ENCODE peak calls at places on chromosomes 5 and 9, in four cellular contexts. P is hepatocyte, O is dorsolateral prefrontal cortex, L is breast epithelium. A is an unnamed sample.

GRCh38 chr9:123637596-123637939 is 281.6 kb downstream of the CRB2 start:
- DNase-seq in P (no peak), O (no peak), L (no peak), A (no peak)

GRCh38 chr5:123097871-123098735 is 9.1 kb downstream of the PRDM6 start:
- DNase-seq in P (no peak), O (no peak), L (no peak), A (peak)

GRCh38 chr5:673837-674629 is 19.1 kb downstream of the TPPP start:
- DNase-seq in P (no peak), O (peak), L (no peak), A (no peak)

GRCh38 chr9:110140276-110140675 is 67.7 kb downstream of the C9orf152 start:
- DNase-seq in P (no peak), O (no peak), L (no peak), A (no peak)

GRCh38 chr9:120531683-120532300 is 48.2 kb downstream of the CDK5RAP2 start:
- DNase-seq in P (peak), O (no peak), L (no peak), A (peak)

GRCh38 chr5:33981408-33982171 is 2.9 kb downstream of the SLC45A2 start:
- DNase-seq in P (no peak), O (no peak), L (no peak), A (no peak)

GRCh38 chr9:21017092-21017491 is 14.3 kb downstream of the HACD4 start:
- DNase-seq in P (no peak), O (no peak), L (no peak), A (no peak)

GRCh38 chr5:10635257-10635860 is 71.5 kb downstream of the ANKRD33B start:
- DNase-seq in P (no peak), O (no peak), L (no peak), A (peak)

GRCh38 chr5:102796014-102796413 is 40.9 kb downstream of the PAM start:
- DNase-seq in P (no peak), O (no peak), L (no peak), A (no peak)

GRCh38 chr5:60487885-60488425 is 212.0 kb downstream of the DEPDC1B start:
- DNase-seq in P (peak), O (no peak), L (no peak), A (no peak)

GRCh38 chr5:60489856-60490255 is 210.1 kb downstream of the DEPDC1B start:
- DNase-seq in P (no peak), O (no peak), L (no peak), A (no peak)

GRCh38 chr5:60489377-60489776 is 210.6 kb downstream of the DEPDC1B start:
- DNase-seq in P (no peak), O (no peak), L (no peak), A (no peak)

GRCh38 chr5:60487466-60487865 is 212.5 kb downstream of the DEPDC1B start:
- DNase-seq in P (peak), O (no peak), L (no peak), A (no peak)

DNA sequence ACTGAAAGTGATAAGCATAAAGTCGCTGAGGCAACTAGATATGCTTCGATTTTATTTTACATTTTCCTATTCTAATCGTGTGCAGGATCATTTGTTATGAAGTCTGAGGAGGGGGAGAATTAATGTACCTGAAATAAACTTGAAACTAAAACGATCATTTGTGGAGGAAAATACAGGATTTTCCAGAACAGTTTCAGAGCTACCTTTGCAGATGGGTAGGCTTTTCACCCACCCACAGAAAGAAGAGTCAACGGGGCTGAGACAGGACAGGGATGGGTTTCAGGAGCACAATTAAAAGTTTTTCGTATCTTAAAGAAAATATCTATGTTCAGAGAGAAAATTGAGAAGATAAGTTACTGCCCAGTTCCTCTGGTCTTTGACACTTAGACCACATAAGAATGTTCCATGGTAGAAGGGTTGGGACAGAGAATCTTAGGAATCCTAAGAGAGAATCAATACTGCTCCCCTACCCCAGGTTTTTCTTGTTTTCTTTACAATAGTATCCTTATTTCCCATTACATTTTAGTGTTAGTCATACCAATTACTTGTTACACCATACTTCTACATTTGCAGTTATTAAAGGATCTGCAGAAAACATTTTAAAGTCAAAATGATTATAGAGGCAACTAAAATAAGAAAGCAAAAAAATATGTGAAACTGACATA is 211.4 kb downstream of the DEPDC1B start:
- DNase-seq in P (no peak), O (no peak), L (no peak), A (no peak)
- H3K27ac ChIP-seq in P (peak), O (peak), L (peak), A (no peak)

GRCh38 chr9:101484046-101484445 is 48.5 kb upstream of the ALDOB start:
- DNase-seq in P (no peak), O (no peak), L (no peak), A (no peak)
- H3K27ac ChIP-seq in P (no peak), O (no peak), L (no peak), A (no peak)

GRCh38 chr5:142281012-142281374 is 43.8 kb downstream of the SPRY4 start:
- DNase-seq in P (no peak), O (no peak), L (no peak), A (no peak)

GRCh38 chr5:142283304-142283703 is 41.5 kb downstream of the SPRY4 start:
- DNase-seq in P (no peak), O (no peak), L (no peak), A (no peak)

GRCh38 chr5:142277796-142278195 is 47.0 kb downstream of the SPRY4 start:
- DNase-seq in P (no peak), O (no peak), L (no peak), A (no peak)

GRCh38 chr5:142281966-142282365 is 42.9 kb downstream of the SPRY4 start:
- DNase-seq in P (no peak), O (no peak), L (no peak), A (no peak)

GRCh38 chr5:142280066-142281011 is 44.5 kb downstream of the SPRY4 start:
- DNase-seq in P (peak), O (no peak), L (peak), A (peak)
- H3K27ac ChIP-seq in P (peak), O (peak), L (peak), A (peak)

GRCh38 chr5:61332891-61333350 is 863 bp downstream of the ZSWIM6 start:
- DNase-seq in P (peak), O (peak), L (no peak), A (peak)

GRCh38 chr5:61331407-61332368 is at the start of gene ZSWIM6:
- DNase-seq in P (peak), O (peak), L (peak), A (peak)

GRCh38 chr5:61332369-61332745 is 299 bp downstream of the ZSWIM6 start:
- DNase-seq in P (peak), O (peak), L (no peak), A (no peak)

GRCh38 chr5:61334224-61335196 is 2.5 kb downstream of the ZSWIM6 start:
- DNase-seq in P (peak), O (no peak), L (no peak), A (peak)

DNA sequence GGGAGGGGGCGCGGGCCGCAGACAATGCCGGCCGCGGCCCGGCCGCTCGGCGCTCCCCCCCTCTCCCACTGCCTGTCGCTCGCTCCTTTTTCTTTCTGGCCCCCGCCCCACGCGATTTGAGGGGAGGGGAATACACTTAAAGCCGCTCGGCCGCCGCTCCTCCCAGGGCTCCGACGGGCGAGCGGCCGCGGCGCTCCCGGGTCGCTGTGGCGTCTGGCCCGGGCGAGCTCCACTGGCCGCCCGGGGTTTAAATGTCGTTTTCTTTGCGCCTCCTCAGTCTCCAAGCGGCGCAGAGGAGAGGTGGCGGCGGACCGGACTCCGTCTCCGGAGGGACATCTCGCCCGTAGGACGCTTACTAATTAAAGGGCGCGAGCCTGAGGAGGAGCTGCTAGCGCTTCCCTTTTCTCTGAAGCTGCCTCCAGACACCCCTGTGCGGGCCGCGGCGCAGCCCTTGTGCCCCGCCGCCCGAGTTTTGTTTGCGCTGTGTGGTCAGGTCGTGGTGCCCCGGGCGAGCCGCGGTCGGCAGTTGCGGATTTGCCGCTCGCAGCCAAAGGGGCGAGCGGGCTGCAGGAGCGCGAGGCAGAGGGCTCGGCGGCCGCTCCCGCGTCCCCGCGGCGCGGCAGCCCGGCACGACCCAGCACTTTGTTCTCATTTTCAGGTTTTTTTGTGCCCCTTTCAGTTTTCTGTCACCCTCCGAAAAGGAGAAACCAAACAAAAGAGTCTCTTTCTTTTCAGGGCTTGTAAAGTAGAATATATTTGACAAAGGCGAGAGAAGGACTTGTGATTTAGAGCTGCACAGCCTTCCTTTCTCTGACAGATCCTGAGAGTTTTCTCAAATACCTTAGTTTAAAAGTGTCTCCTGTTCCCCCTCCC is 1.5 kb downstream of the ZSWIM6 start:
- DNase-seq in P (peak), O (peak), L (no peak), A (no peak)
- H3K27ac ChIP-seq in P (peak), O (peak), L (peak), A (peak)

DNA sequence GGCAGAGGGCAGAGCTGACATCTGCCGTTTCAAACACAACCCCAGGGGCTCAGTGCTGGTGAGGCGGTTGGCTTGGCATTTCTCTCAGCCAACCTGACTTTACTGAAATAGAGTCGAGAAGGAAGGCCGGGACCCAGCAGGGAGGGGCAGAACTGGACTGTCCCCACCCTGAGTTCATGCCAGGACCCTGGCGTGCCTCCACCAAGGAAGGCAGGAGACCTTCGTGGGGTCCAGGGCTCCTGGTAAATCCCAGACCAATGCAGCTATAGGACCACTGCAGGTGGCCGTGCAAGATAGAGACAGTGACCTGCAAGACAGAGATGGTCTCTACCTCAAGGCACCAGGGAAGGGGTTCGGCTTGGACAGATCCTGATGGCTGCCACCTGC is 132.9 kb downstream of the ROR2 start:
- DNase-seq in P (no peak), O (no peak), L (no peak), A (no peak)
- H3K27ac ChIP-seq in P (peak), O (no peak), L (peak), A (no peak)

GRCh38 chr9:137761032-137761431 is 116.5 kb upstream of the CACNA1B start:
- DNase-seq in P (no peak), O (no peak), L (no peak), A (no peak)
- H3K27ac ChIP-seq in P (no peak), O (peak), L (no peak), A (no peak)

DNA sequence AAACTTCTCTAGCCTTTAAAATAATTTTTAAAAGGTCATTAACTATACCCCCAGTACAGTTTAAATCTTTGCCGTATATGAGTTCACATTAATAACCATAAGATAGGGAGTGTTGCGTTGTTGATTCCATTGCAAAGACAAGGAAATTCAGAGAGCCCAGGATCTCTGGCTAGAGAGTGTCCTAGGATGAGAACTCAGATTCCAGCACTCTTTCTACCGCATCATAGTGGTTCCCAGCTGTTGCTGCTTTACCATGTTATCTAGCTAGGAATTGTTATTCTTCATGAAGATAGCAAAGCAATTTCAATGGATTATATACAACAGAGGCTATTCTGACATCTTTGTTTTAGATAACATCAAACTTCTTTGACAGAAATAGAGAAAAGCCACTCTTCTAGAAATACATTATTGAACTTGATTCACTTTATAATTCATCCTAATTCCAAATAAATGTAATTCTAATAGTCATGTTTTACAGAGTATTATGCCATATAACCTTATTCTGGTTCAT is 78.4 kb upstream of the IL7R start:
- DNase-seq in P (no peak), O (no peak), L (no peak), A (no peak)
- H3K27ac ChIP-seq in P (no peak), O (no peak), L (no peak), A (no peak)

GRCh38 chr5:135035678-135036030 is 1.6 kb upstream of the PITX1 start:
- DNase-seq in P (no peak), O (no peak), L (no peak), A (no peak)

GRCh38 chr5:135036405-135036804 is 2.4 kb upstream of the PITX1 start:
- DNase-seq in P (no peak), O (no peak), L (no peak), A (no peak)

GRCh38 chr5:135038202-135038828 is 4.3 kb upstream of the PITX1 start:
- DNase-seq in P (no peak), O (no peak), L (no peak), A (peak)

GRCh38 chr5:135038829-135039525 is 4.9 kb upstream of the PITX1 start:
- DNase-seq in P (no peak), O (no peak), L (no peak), A (peak)

GRCh38 chr5:135037519-135038201 is 3.6 kb upstream of the PITX1 start:
- DNase-seq in P (no peak), O (no peak), L (no peak), A (no peak)
- H3K27ac ChIP-seq in P (no peak), O (no peak), L (no peak), A (no peak)

A was measured in endodermal cell.